ENCODE peak calls at places on chromosomes 16 and 17, in four cellular contexts. One of them, this sample, is unnamed.
A peak's percentile ranks its signal among the peaks of the same experiment; 100 is the strongest.

GRCh38 chr17:80778716-80779115 is 212.9 kb upstream of the CHMP6 start:
- DNase-seq in mammary epithelial cell: no peak
- DNase-seq in stomach: no peak
- DNase-seq in ovary: no peak
- DNase-seq in this sample: no peak

GRCh38 chr16:74591914-74592650 is 14.8 kb downstream of the GLG1 start:
- DNase-seq in mammary epithelial cell: no peak
- DNase-seq in stomach: no peak
- DNase-seq in ovary: no peak
- DNase-seq in this sample: no peak

GRCh38 chr16:8850279-8850885 is 18.4 kb downstream of the CARHSP1 start:
- DNase-seq in mammary epithelial cell: peak; percentile 80
- DNase-seq in stomach: no peak
- DNase-seq in ovary: peak; percentile 55
- DNase-seq in this sample: peak; percentile 92

GRCh38 chr17:42672038-42672437 is 4.8 kb downstream of the PLEKHH3 start:
- DNase-seq in mammary epithelial cell: peak; percentile 39
- DNase-seq in stomach: no peak
- DNase-seq in ovary: no peak
- DNase-seq in this sample: peak; percentile 83

GRCh38 chr17:15233022-15233805 is 31.9 kb downstream of the PMP22 start:
- DNase-seq in mammary epithelial cell: peak; percentile 62
- DNase-seq in stomach: no peak
- DNase-seq in ovary: no peak
- DNase-seq in this sample: peak; percentile 86

GRCh38 chr17:78528541-78528940 is 48.7 kb downstream of the DNAH17 start:
- DNase-seq in mammary epithelial cell: no peak
- DNase-seq in stomach: no peak
- DNase-seq in ovary: no peak
- DNase-seq in this sample: peak; percentile 70

GRCh38 chr17:66892286-66892685 is 57.4 kb downstream of the CACNG5 start:
- DNase-seq in mammary epithelial cell: no peak
- DNase-seq in stomach: no peak
- DNase-seq in ovary: no peak
- DNase-seq in this sample: no peak

GRCh38 chr17:15379659-15380058 is 38.3 kb upstream of the TEKT3 start:
- DNase-seq in mammary epithelial cell: no peak
- DNase-seq in stomach: no peak
- DNase-seq in ovary: no peak
- DNase-seq in this sample: no peak

GRCh38 chr16:55571191-55571897 is 4.9 kb downstream of the CAPNS2 start:
- DNase-seq in mammary epithelial cell: no peak
- DNase-seq in stomach: no peak
- DNase-seq in ovary: no peak
- DNase-seq in this sample: no peak

GRCh38 chr17:7018331-7018964 is 4.4 kb upstream of the BCL6B start:
- DNase-seq in mammary epithelial cell: no peak
- DNase-seq in stomach: no peak
- DNase-seq in ovary: peak; percentile 87
- DNase-seq in this sample: peak; percentile 69

GRCh38 chr17:59160203-59161025 is 4.9 kb downstream of the PRR11 start:
- DNase-seq in mammary epithelial cell: no peak
- DNase-seq in stomach: no peak
- DNase-seq in ovary: no peak
- DNase-seq in this sample: no peak

GRCh38 chr16:3214904-3215600 is 19.9 kb downstream of the ZNF200 start:
- DNase-seq in mammary epithelial cell: no peak
- DNase-seq in stomach: no peak
- DNase-seq in ovary: no peak
- DNase-seq in this sample: peak; percentile 34

DNA sequence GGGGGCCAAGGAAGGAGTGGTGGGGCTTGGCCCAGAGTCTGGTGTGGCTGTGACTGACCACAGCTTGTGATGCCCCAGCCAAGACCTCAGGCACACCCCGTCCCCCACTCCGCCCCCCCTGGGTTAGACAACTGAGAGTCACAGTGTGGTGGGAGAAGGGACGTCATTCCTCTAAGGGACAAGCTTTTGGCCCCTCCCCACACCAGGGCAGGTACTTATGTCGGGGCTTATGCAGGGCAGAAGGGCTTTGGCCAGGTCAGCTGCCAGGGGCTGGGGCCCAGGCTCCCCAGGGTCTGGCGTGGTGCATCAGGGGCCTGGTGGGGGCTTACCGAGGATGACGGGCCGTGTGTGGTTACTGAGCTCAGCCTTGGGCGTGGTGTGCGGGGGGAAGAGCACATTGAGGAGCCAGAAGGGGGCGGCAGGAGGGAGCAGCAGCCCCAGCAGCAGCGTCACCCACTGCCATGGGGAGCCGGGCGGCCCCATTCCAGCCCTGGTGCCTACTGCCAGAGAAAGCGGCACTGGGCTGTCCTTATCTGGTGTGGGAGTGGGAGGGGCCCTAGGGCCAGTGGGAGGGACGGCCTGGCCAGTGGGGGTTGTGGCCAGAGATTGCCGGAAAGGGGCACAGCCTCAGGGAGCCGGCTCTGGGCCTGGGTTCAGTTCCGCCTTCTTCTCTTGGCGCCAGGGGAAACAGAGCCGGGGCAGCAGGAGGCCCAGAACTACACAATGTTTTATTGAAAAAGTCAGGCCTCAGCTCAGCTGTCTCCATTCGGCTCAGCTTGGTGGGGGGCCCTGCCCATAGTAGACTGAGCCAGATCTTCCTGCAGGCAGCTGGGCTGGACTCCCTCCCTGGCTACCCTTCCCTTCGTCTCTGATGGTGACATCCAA is at the start of gene LCAT:
- DNase-seq in mammary epithelial cell: no peak
- DNase-seq in stomach: peak; percentile 72
- DNase-seq in ovary: peak; percentile 65
- DNase-seq in this sample: peak; percentile 93
- TF ChIP-seq CTCF in mammary epithelial cell: no peak
- TF ChIP-seq CTCF in stomach: no peak
- TF ChIP-seq CTCF in ovary: no peak
- TF ChIP-seq CTCF in this sample: no peak

DNA sequence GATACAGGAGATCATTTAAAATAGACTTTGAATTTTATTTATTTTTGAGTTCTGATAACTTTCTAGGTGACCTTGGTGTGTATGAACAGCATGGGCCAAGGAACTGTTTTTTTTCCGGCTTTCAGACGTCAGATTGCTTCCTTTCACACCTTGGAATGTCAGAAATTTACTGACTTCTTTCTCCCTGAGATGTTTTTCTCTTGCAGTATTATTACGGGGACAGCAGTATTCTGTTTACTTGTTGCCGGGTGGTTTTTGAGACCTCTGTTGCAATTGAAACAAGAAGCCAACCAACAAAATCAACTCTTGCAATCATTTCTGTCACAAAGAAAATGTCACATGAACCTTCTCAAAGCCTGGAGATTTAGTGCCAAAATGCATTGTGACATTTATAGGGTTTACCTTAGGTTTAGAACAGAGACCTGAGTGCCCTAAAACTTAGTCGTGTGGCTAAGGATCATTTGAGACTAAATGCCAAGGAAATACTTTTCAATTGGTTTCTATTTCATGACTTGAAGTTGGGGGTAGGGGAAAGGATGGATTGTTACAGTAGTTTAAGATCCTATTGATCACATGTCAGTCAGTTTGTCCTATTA is 174.3 kb downstream of the MAP2K6 start:
- DNase-seq in mammary epithelial cell: no peak
- DNase-seq in stomach: no peak
- DNase-seq in ovary: no peak
- DNase-seq in this sample: no peak
- H3K4me1 ChIP-seq in mammary epithelial cell: no peaks in the 10 kb centered on the region
- H3K4me1 ChIP-seq in stomach: no peaks in the 10 kb centered on the region
- H3K4me1 ChIP-seq in ovary: no peaks in the 10 kb centered on the region
- H3K4me1 ChIP-seq in this sample: peaks cover 10% of the 10 kb centered on the region

GRCh38 chr17:75589919-75590303 is 2.3 kb downstream of the MYO15B start:
- DNase-seq in mammary epithelial cell: no peak
- DNase-seq in stomach: no peak
- DNase-seq in ovary: peak; percentile 55
- DNase-seq in this sample: no peak

GRCh38 chr17:75587718-75588545 is at the start of gene MYO15B:
- DNase-seq in mammary epithelial cell: no peak
- DNase-seq in stomach: peak; percentile 60
- DNase-seq in ovary: peak; percentile 70
- DNase-seq in this sample: peak; percentile 86

GRCh38 chr17:75590314-75590761 is 2.7 kb downstream of the MYO15B start:
- DNase-seq in mammary epithelial cell: no peak
- DNase-seq in stomach: no peak
- DNase-seq in ovary: no peak
- DNase-seq in this sample: peak; percentile 85

GRCh38 chr17:75588546-75589016 is 981 bp downstream of the MYO15B start:
- DNase-seq in mammary epithelial cell: no peak
- DNase-seq in stomach: peak; percentile 75
- DNase-seq in ovary: peak; percentile 65
- DNase-seq in this sample: no peak

DNA sequence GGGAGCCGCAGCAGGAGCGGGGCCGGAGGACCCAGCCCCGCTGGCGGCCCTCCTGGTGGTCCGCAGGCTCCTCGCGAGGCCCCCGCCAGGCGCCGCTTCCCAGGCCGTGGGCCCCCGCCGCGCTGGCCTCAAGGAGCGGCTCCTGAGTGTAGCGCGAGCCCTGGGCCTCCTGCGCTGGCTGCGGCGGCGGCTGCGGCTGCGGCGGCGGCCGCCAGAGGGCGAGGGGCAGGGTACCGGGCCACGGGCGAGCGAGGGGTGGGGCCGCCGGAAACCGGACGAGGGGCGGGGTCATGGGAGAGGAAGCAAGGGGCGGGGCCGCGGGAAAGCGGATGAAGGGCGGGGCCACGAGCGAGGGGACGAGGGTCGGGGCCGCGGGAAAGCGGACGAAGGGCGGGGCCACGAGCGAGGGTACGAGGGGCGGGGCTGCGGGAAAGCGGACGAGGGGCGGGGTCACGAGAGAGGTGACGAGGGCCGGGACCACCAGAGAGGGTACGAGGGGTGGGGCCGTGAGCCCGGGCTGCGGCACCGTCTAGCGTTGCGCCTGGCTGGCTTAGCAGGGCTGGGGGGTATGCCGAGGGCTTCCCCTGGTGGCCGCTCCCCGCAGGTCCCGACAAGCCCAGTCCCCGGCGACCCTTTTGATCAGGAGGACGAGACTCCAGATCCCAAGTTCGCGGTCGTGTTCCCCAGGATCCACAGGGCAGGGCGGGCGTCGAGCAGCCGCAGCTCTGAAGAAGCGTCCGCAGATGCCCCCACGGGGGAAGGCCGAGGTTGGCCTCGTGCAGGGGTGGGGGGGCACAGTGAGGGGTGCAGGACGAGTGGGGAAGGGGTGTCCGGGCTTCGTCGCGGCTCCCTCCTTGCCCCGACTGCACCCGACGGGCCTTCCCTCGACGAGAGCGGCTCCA is 1.7 kb downstream of the MYO15B start:
- DNase-seq in mammary epithelial cell: peak; percentile 64
- DNase-seq in stomach: peak; percentile 96
- DNase-seq in ovary: peak; percentile 94
- DNase-seq in this sample: peak; percentile 100
- TF ChIP-seq CTCF in mammary epithelial cell: no peak
- TF ChIP-seq CTCF in stomach: no peak
- TF ChIP-seq CTCF in ovary: no peak
- TF ChIP-seq CTCF in this sample: peak; percentile 21

GRCh38 chr16:85577899-85578598 is 35.1 kb upstream of the GSE1 start:
- DNase-seq in mammary epithelial cell: no peak
- DNase-seq in stomach: no peak
- DNase-seq in ovary: no peak
- DNase-seq in this sample: no peak
- H3K4me1 ChIP-seq in mammary epithelial cell: peaks cover 9% of the 10 kb centered on the region
- H3K4me1 ChIP-seq in stomach: peaks cover 89% of the 10 kb centered on the region
- H3K4me1 ChIP-seq in ovary: peaks cover 22% of the 10 kb centered on the region
- H3K4me1 ChIP-seq in this sample: peaks cover 17% of the 10 kb centered on the region

GRCh38 chr16:47109361-47109760 is 34.4 kb downstream of the NETO2 start:
- DNase-seq in mammary epithelial cell: no peak
- DNase-seq in stomach: no peak
- DNase-seq in ovary: no peak
- DNase-seq in this sample: no peak

GRCh38 chr16:47113130-47113529 is 30.6 kb downstream of the NETO2 start:
- DNase-seq in mammary epithelial cell: no peak
- DNase-seq in stomach: no peak
- DNase-seq in ovary: no peak
- DNase-seq in this sample: no peak

GRCh38 chr16:47110939-47111338 is 32.8 kb downstream of the NETO2 start:
- DNase-seq in mammary epithelial cell: peak; percentile 6
- DNase-seq in stomach: no peak
- DNase-seq in ovary: no peak
- DNase-seq in this sample: peak; percentile 22
- TF ChIP-seq CTCF in mammary epithelial cell: peak; percentile 19
- TF ChIP-seq CTCF in stomach: no peak
- TF ChIP-seq CTCF in ovary: no peak
- TF ChIP-seq CTCF in this sample: no peak

DNA sequence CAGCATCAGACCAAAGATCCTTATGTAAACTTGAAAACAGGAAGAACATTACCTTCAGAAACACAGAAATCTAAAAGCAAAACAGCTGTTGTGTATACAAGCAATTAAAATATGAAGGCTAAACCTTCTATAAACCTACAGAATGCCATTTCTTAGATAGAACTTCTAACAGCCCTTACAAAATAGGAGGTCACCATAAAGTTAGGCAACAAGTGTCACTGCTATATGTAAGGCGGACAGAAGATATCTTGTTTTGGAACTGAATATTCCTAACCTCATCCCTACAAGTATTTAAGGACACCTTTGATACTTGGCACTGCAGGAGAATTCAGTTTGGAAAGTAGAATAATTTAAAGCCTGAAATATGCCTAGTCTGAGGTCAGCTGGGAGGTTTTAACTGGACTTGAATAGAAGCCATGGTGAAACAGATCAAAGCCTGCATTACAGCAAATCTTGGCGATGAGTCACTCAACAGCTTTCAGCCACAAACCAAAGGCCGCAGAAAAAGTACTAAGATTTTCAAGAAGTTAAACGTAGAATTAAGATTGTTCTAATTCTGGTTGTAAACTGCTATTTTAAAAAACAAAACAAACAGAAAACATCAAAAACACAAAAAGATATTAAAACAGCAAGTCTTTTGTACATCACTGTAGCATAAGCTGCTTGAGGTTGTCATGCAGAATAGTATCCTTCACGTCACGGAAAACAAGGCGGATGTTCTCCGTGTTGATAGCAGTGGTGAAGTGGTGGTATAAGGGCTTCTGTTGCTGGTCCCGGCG is 42.7 kb downstream of the GNA13 start:
- DNase-seq in mammary epithelial cell: peak; percentile 84
- DNase-seq in stomach: no peak
- DNase-seq in ovary: peak; percentile 51
- DNase-seq in this sample: no peak
- H3K4me1 ChIP-seq in mammary epithelial cell: peaks cover 20% of the 10 kb centered on the region
- H3K4me1 ChIP-seq in stomach: peaks cover 72% of the 10 kb centered on the region
- H3K4me1 ChIP-seq in ovary: peaks cover 12% of the 10 kb centered on the region
- H3K4me1 ChIP-seq in this sample: peaks cover 18% of the 10 kb centered on the region

This sample was measured in osteoblast.